ENCODE peak calls at places on chromosomes 11 and 22, in four cellular contexts. G, H, R and M are unnamed samples.

GRCh38 chr22:19199479-19199878 is 20.9 kb upstream of the SLC25A1 start:
- DNase-seq in R (no peak), H (peak), G (peak), M (no peak)

GRCh38 chr11:85875505-85875904 is 20.3 kb downstream of the CCDC83 start:
- DNase-seq in H (no peak), G (no peak), R (no peak), M (no peak)

GRCh38 chr11:2830030-2830812 is 55.4 kb downstream of the CDKN1C start:
- DNase-seq in G (no peak), R (peak), H (no peak), M (no peak)

GRCh38 chr22:47465222-47465621 is 702.8 kb downstream of the TBC1D22A start:
- DNase-seq in R (no peak), G (no peak), H (no peak), M (no peak)

GRCh38 chr11:92495107-92495793 is 270.6 kb downstream of the FAT3 start:
- DNase-seq in H (no peak), R (no peak), G (no peak), M (no peak)

GRCh38 chr11:70141490-70142014 is 61.5 kb upstream of the FADD start:
- DNase-seq in G (no peak), H (no peak), R (no peak), M (no peak)

GRCh38 chr22:40215266-40215665 is 37.5 kb downstream of the TNRC6B start:
- DNase-seq in G (no peak), H (no peak), R (peak), M (no peak)

GRCh38 chr22:38423512-38424503 is 31.2 kb downstream of the KCNJ4 start:
- DNase-seq in G (no peak), R (no peak), H (no peak), M (no peak)

GRCh38 chr11:134289789-134290188 is 13.6 kb downstream of the GLB1L3 start:
- DNase-seq in H (peak), G (no peak), R (no peak), M (peak)

GRCh38 chr11:120904116-120904515 is 119.8 kb upstream of the TBCEL start:
- DNase-seq in H (no peak), G (no peak), R (no peak), M (no peak)

GRCh38 chr11:37718431-37718999 is 1120.5 kb upstream of the RAG2 start:
- DNase-seq in G (no peak), H (no peak), R (no peak), M (no peak)

GRCh38 chr11:45280449-45280848 is 5.7 kb downstream of the SYT13 start:
- DNase-seq in H (no peak), G (no peak), R (no peak), M (no peak)

GRCh38 chr11:87361891-87362290 is 324.2 kb downstream of the TMEM135 start:
- DNase-seq in G (no peak), R (no peak), H (no peak), M (no peak)

GRCh38 chr11:128790200-128790599 is 76.9 kb downstream of the KCNJ1 start:
- DNase-seq in G (no peak), H (no peak), R (no peak), M (peak)

GRCh38 chr11:76716268-76716667 is 45.7 kb upstream of the LRRC32 start:
- DNase-seq in R (no peak), H (peak), G (no peak), M (no peak)

GRCh38 chr11:134014502-134014901 is 54.4 kb upstream of the JAM3 start:
- DNase-seq in R (no peak), G (no peak), H (no peak), M (no peak)

GRCh38 chr22:30876925-30877553 is 91.5 kb downstream of the MORC2 start:
- DNase-seq in G (peak), H (peak), R (no peak), M (no peak)

GRCh38 chr11:47156951-47157350 is 19.7 kb downstream of the ARFGAP2 start:
- DNase-seq in G (no peak), H (peak), R (no peak), M (no peak)

GRCh38 chr11:20647976-20648565 is 21.3 kb upstream of the NELL1 start:
- DNase-seq in R (no peak), H (no peak), G (no peak), M (no peak)